ENCODE peak calls at places on chromosomes 11 and 22, in nine cellular contexts. A is sigmoid colon; R is tibial nerve; T is esophagus squamous epithelium; X is HepG2; P is CD4-positive, alpha-beta memory T cell; O is H9; K is colonic mucosa; I is left lung. F is an unnamed sample.

GRCh38 chr11:118690553-118691304 is 11.3 kb upstream of the TREH start:
- DNase-seq in P (no peak), K (no peak), R (no peak), X (no peak), I (no peak), O (no peak), T (no peak), A (no peak), F (no peak)

GRCh38 chr11:67437082-67437821 is at the start of gene PTPRCAP:
- DNase-seq in I (peak; percentile 72), X (no peak), O (no peak), P (peak; percentile 81), T (no peak), K (no peak), A (no peak), R (no peak), F (peak; percentile 68)

GRCh38 chr11:46300270-46300669 is 22.8 kb downstream of the CREB3L1 start:
- DNase-seq in A (no peak), I (no peak), O (no peak), X (no peak), R (no peak), P (no peak), K (no peak), T (no peak), F (no peak)

GRCh38 chr11:121366970-121367369 is 74.4 kb downstream of the SC5D start:
- DNase-seq in O (no peak), A (no peak), R (no peak), X (no peak), I (no peak), P (no peak), K (no peak), T (no peak), F (no peak)

GRCh38 chr11:14905104-14906033 is 13.3 kb upstream of the CYP2R1 start:
- DNase-seq in T (peak; percentile 34), I (peak; percentile 84), K (peak; percentile 69), R (peak; percentile 30), A (peak; percentile 72), X (no peak), P (peak; percentile 81), O (peak; percentile 90), F (peak; percentile 53)

GRCh38 chr11:30741039-30741550 is 154.9 kb upstream of the MPPED2 start:
- DNase-seq in A (no peak), I (no peak), K (no peak), R (no peak), T (no peak), O (no peak), P (no peak), X (peak; percentile 13), F (no peak)

GRCh38 chr22:50084570-50084969 is 656 bp downstream of the MLC1 start:
- DNase-seq in I (no peak), K (no peak), P (no peak), T (no peak), X (no peak), R (no peak), A (no peak), O (no peak), F (no peak)

GRCh38 chr11:2882681-2883110 is 2.9 kb downstream of the CDKN1C start:
- DNase-seq in A (no peak), P (no peak), K (no peak), R (no peak), I (no peak), T (no peak), O (no peak), X (no peak), F (no peak)

GRCh38 chr11:114060402-114061052 is 1.0 kb downstream of the ZBTB16 start:
- DNase-seq in T (no peak), A (peak; percentile 75), O (peak; percentile 42), R (no peak), X (no peak), I (peak; percentile 94), K (peak; percentile 51), P (no peak), F (no peak)

GRCh38 chr11:6194065-6194581 is 4.9 kb upstream of the OR52W1 start:
- DNase-seq in T (no peak), R (no peak), I (no peak), K (no peak), P (no peak), O (no peak), A (no peak), X (no peak), F (no peak)

GRCh38 chr11:69540118-69541000 is 58.9 kb downstream of the LINC01488 start:
- DNase-seq in I (peak; percentile 80), A (peak; percentile 62), O (peak; percentile 62), T (no peak), P (no peak), K (no peak), R (no peak), X (peak; percentile 26), F (no peak)

GRCh38 chr11:2574553-2575535 is 125.0 kb downstream of the KCNQ1OT1 start:
- DNase-seq in P (no peak), O (no peak), X (no peak), A (peak; percentile 52), K (peak; percentile 44), I (peak; percentile 69), R (no peak), T (no peak), F (no peak)

GRCh38 chr22:44664149-44664548 is 37.9 kb upstream of the PRR5 start:
- DNase-seq in K (peak; percentile 62), T (no peak), A (peak; percentile 81), P (peak; percentile 41), O (no peak), X (no peak), R (no peak), I (peak; percentile 84), F (peak; percentile 37)

GRCh38 chr11:82089426-82089825 is 644.2 kb downstream of the FAM181B start:
- DNase-seq in K (no peak), O (no peak), X (no peak), R (no peak), T (no peak), P (no peak), I (no peak), A (no peak), F (no peak)

GRCh38 chr11:1291295-1292017 is 18.0 kb downstream of the TOLLIP start:
- DNase-seq in I (peak; percentile 72), O (no peak), X (no peak), T (no peak), A (no peak), P (no peak), R (no peak), K (no peak), F (no peak)

GRCh38 chr11:2126520-2127085 is 12.6 kb downstream of the IGF2 start:
- DNase-seq in O (no peak), R (no peak), A (no peak), I (peak; percentile 5), X (no peak), T (no peak), K (no peak), P (no peak), F (no peak)

GRCh38 chr11:35390737-35391682 is 28.3 kb downstream of the SLC1A2 start:
- DNase-seq in K (peak; percentile 59), X (peak; percentile 78), P (no peak), R (no peak), A (no peak), T (no peak), I (peak; percentile 55), O (no peak), F (no peak)

GRCh38 chr22:42895087-42895486 is 38.0 kb upstream of the ARFGAP3 start:
- DNase-seq in T (no peak), K (no peak), X (no peak), O (no peak), A (no peak), I (no peak), R (no peak), P (peak; percentile 20), F (no peak)

GRCh38 chr22:38259370-38259769 is 13.4 kb downstream of the TMEM184B start:
- DNase-seq in O (no peak), X (no peak), P (no peak), R (no peak), A (no peak), I (peak; percentile 25), T (no peak), K (no peak), F (no peak)

GRCh38 chr11:21110378-21110777 is 441.0 kb downstream of the NELL1 start:
- DNase-seq in T (no peak), P (no peak), O (no peak), A (no peak), X (no peak), K (no peak), I (no peak), R (no peak), F (no peak)

GRCh38 chr11:94376841-94377240 is 24.4 kb downstream of the GPR83 start:
- DNase-seq in K (no peak), T (no peak), P (no peak), A (no peak), X (no peak), O (no peak), R (no peak), I (no peak), F (no peak)
- H3K4me1 ChIP-seq in K (no peaks in the 10 kb centered on the region), T (no peaks in the 10 kb centered on the region), P (no peaks in the 10 kb centered on the region), A (no peaks in the 10 kb centered on the region), X (no peaks in the 10 kb centered on the region), O (no peaks in the 10 kb centered on the region), R (no peaks in the 10 kb centered on the region), I (no peaks in the 10 kb centered on the region), F (no peaks in the 10 kb centered on the region)

GRCh38 chr11:34250732-34251639 is 106.8 kb downstream of the ABTB2 start:
- DNase-seq in T (no peak), X (no peak), I (peak; percentile 80), R (peak; percentile 22), K (peak; percentile 40), P (peak; percentile 45), O (peak; percentile 35), A (no peak), F (peak; percentile 48)
- H3K27ac ChIP-seq in T (peak overlapping the region; percentile 49), X (no peak overlapping the region), I (no peak overlapping the region), R (peak overlapping the region; percentile 75), K (no peak overlapping the region), P (no peak overlapping the region), O (no peak overlapping the region), A (no peak overlapping the region), F (no peak overlapping the region)

DNA sequence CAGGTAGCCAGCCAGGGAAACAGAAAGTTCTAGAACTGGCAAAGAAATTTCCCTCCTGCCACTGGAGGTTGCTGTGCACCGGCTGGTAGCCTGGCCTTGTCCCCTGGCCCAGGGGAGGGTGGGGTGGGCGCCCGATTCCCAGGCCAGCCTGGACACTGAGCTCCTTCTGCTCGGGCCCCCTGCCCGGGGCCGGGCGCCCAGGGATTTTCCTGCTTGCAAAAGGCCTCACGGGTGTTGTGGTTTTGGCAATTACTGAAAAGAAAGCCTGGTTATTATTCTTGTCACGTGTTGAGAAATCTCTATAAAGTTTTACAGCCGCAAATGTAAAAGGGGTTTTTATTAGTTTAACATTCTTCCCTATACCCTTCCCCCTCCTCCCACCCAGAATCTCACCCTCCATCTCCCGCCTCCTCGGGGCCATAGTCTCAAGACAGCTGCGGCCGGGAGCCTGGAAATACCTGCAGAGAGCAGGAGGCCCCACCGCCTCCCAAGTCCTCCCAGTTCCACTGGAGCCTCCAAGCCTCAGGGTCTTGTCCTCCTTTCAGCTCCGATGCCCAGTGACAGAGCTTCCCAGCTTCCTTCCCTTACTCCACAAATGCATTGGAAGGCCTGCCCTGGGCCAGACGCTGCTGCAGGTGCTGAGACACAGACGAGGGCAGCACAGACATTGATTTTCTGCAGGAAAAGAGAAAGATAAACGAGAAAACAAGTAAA is 1515.6 kb downstream of the TBC1D22A start:
- DNase-seq in R (no peak), P (no peak), T (no peak), O (no peak), X (no peak), K (peak; percentile 54), I (no peak), A (peak; percentile 54), F (no peak)
- H3K27me3 ChIP-seq in R (peaks cover 7% of the 10 kb centered on the region), P (no peaks in the 10 kb centered on the region), T (no peaks in the 10 kb centered on the region), O (no peaks in the 10 kb centered on the region), X (no peaks in the 10 kb centered on the region), K (no peaks in the 10 kb centered on the region), I (no peaks in the 10 kb centered on the region), A (no peaks in the 10 kb centered on the region), F (no peaks in the 10 kb centered on the region)

GRCh38 chr22:30368420-30368819 is 11.6 kb downstream of the CCDC157 start:
- DNase-seq in K (no peak), X (no peak), P (no peak), T (no peak), I (peak; percentile 61), O (no peak), A (no peak), R (no peak), F (no peak)
- H3K4me1 ChIP-seq in K (no peaks in the 10 kb centered on the region), X (no peaks in the 10 kb centered on the region), P (no peaks in the 10 kb centered on the region), T (no peaks in the 10 kb centered on the region), I (no peaks in the 10 kb centered on the region), O (no peaks in the 10 kb centered on the region), A (no peaks in the 10 kb centered on the region), R (no peaks in the 10 kb centered on the region), F (no peaks in the 10 kb centered on the region)

F was measured in effector memory CD4-positive, alpha-beta T cell.